ENCODE peak calls at places on chromosomes 3 and 15, in seven cellular contexts. V is PC-3, E is H9, L is OCI-LY7, J is fibroblast of lung, G is hepatocyte, A is mammary epithelial cell. Y is an unnamed sample.

GRCh38 chr3:108552267-108553159 is 36.7 kb downstream of the CIP2A start:
- DNase-seq in V (peak; percentile 76), E (no peak), L (peak; percentile 28), J (peak; percentile 29), G (peak; percentile 64), A (peak; percentile 21), Y (no peak)

GRCh38 chr3:136266468-136266867 is 16.3 kb downstream of the PCCB start:
- DNase-seq in V (peak; percentile 74), E (no peak), L (no peak), J (peak; percentile 61), G (no peak), A (peak; percentile 48), Y (no peak)

GRCh38 chr15:70763120-70763949 is at the start of gene UACA:
- DNase-seq in V (peak; percentile 98), E (peak; percentile 99), L (no peak), J (peak; percentile 96), G (peak; percentile 98), A (peak; percentile 98), Y (peak; percentile 83)

GRCh38 chr15:50166216-50166615 is 15.8 kb upstream of the SLC27A2 start:
- DNase-seq in V (no peak), E (no peak), L (no peak), J (peak; percentile 88), G (no peak), A (peak; percentile 83), Y (peak; percentile 58)

GRCh38 chr15:98943609-98944111 is 63.9 kb downstream of the PGPEP1L start:
- DNase-seq in V (no peak), E (no peak), L (no peak), J (peak; percentile 38), G (peak; percentile 29), A (no peak), Y (no peak)

GRCh38 chr3:194003128-194004057 is 132.6 kb upstream of the HES1 start:
- DNase-seq in V (peak; percentile 90), E (peak; percentile 64), L (peak; percentile 22), J (peak; percentile 97), G (peak; percentile 94), A (peak; percentile 94), Y (peak; percentile 26)

GRCh38 chr15:35746121-35746520 is 200.2 kb upstream of the DPH6 start:
- DNase-seq in V (peak; percentile 28), E (no peak), L (no peak), J (peak; percentile 81), G (no peak), A (peak; percentile 60), Y (no peak)

GRCh38 chr3:52939600-52939999 is 42.3 kb upstream of the STIMATE start:
- DNase-seq in V (no peak), E (no peak), L (no peak), J (no peak), G (no peak), A (no peak), Y (no peak)

GRCh38 chr15:59830873-59831272 is 141.8 kb upstream of the BNIP2 start:
- DNase-seq in V (no peak), E (no peak), L (no peak), J (peak; percentile 1), G (no peak), A (peak; percentile 48), Y (no peak)

GRCh38 chr3:187783098-187783497 is 37.8 kb upstream of the BCL6 start:
- DNase-seq in V (peak; percentile 95), E (no peak), L (no peak), J (peak; percentile 99), G (peak; percentile 57), A (peak; percentile 92), Y (no peak)

GRCh38 chr3:10666621-10667020 is 149.4 kb upstream of the SLC6A11 start:
- DNase-seq in V (no peak), E (no peak), L (peak; percentile 14), J (no peak), G (peak; percentile 35), A (no peak), Y (no peak)

GRCh38 chr3:158103131-158103955 is 2.9 kb downstream of the SHOX2 start:
- DNase-seq in V (no peak), E (peak; percentile 54), L (no peak), J (no peak), G (peak; percentile 51), A (no peak), Y (no peak)

GRCh38 chr15:37106490-37107001 is 6.2 kb upstream of the MEIS2 start:
- DNase-seq in V (no peak), E (peak; percentile 74), L (peak; percentile 62), J (peak; percentile 67), G (peak; percentile 76), A (no peak), Y (no peak)

GRCh38 chr15:64653757-64654156 is 121.6 kb downstream of the RBPMS2 start:
- DNase-seq in V (peak; percentile 16), E (no peak), L (peak; percentile 14), J (peak; percentile 11), G (no peak), A (no peak), Y (no peak)
- TF ChIP-seq CTCF in V (peak; percentile 30), E (peak; percentile 47), L (peak; percentile 71), J (no peak), G (peak; percentile 57), A (peak; percentile 34), Y (no peak)

GRCh38 chr3:138203938-138204337 is 16.8 kb downstream of the ARMC8 start:
- DNase-seq in V (no peak), E (no peak), L (no peak), J (no peak), G (no peak), A (no peak), Y (no peak)
- H3K79me2 ChIP-seq in V (peaks cover 93% of the 10 kb centered on the region), E (peaks cover 17% of the 10 kb centered on the region), L (peaks cover 97% of the 10 kb centered on the region), J (peaks cover 57% of the 10 kb centered on the region), G (peaks cover 100% of the 10 kb centered on the region), A (peaks cover 95% of the 10 kb centered on the region), Y (peaks cover 93% of the 10 kb centered on the region)

DNA sequence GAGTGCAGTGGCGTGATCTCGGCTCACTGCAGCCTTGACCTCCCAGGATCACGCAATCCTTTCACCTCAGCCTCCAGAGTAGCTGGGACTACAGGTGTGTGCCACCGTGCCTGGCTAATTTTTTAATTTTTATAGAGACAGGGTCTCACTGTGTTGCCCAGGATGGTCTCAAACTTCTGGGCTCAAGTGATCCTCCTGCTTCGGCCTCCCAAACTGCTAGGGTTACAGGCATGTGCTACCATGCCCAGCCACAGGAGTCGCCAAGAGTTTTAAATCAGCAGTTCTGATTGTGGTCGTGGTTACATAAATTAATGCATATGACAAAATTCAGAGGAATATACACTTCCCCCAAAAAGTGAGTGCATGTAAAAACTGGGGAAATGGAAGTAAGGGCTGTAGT is 33.0 kb downstream of the MEGF11 start:
- DNase-seq in V (no peak), E (no peak), L (no peak), J (no peak), G (no peak), A (no peak), Y (no peak)
- TF ChIP-seq CTCF in V (no peak), E (peak; percentile 34), L (peak; percentile 27), J (no peak), G (no peak), A (no peak), Y (no peak)

GRCh38 chr3:197289726-197290125 is 8.7 kb downstream of the DLG1 start:
- DNase-seq in V (peak; percentile 52), E (no peak), L (no peak), J (peak; percentile 53), G (no peak), A (peak; percentile 60), Y (no peak)
- H3K79me2 ChIP-seq in V (peaks cover 94% of the 10 kb centered on the region), E (peaks cover 3% of the 10 kb centered on the region), L (peaks cover 55% of the 10 kb centered on the region), J (peaks cover 23% of the 10 kb centered on the region), G (peaks cover 97% of the 10 kb centered on the region), A (peaks cover 92% of the 10 kb centered on the region), Y (peaks cover 96% of the 10 kb centered on the region)

DNA sequence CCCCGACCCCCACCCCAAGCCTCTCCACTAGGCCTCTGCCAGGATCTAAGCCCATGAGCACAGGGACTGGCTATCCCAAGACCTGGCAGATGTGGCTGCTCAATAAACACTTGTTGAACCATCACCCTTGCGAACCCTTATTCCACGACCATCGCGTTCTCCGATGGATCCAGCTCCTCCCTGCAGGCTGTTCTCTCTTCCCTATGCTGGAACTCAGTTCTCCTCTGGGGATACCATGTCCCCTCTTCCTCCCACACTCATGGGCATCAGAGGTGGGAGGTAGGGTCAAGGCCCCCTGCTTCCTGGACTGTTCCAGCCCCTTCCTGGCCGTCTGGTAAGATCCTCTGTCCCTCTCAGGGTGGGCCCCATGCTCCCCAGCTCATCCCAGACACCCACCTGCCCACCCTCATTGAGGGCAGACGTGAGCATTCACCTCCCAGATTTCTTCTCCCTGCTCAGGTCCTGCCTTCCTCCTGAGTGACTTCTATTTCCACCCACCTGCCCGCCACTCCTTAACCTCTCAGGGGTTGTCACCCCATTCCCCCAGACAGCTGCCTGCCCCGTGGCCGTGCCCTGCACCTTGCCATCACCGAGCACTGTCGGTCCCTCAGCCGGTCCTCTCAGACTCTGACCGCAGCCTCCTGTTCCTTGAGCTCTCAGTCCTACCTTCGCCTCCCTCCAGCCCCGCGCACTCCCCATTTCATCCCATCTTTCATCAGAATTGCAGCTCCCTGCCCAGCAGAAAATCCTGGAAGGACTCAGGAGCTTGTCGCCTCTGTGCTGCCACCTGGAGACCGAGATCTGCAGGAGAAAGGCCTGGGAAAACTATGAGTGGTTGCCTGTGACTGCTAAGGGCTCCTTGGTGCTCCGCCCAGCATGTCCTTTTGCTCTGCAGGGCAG is 42.0 kb downstream of the PML start:
- DNase-seq in V (peak; percentile 69), E (peak; percentile 88), L (peak; percentile 8), J (peak; percentile 50), G (peak; percentile 79), A (peak; percentile 20), Y (no peak)
- TF ChIP-seq CTCF in V (peak; percentile 67), E (peak; percentile 76), L (peak; percentile 58), J (peak; percentile 48), G (peak; percentile 61), A (peak; percentile 57), Y (peak; percentile 39)

GRCh38 chr3:78832785-78833204 is 935.0 kb downstream of the ROBO1 start:
- DNase-seq in V (no peak), E (no peak), L (no peak), J (no peak), G (peak; percentile 46), A (no peak), Y (no peak)
- H3K79me2 ChIP-seq in V (no peaks in the 10 kb centered on the region), E (no peaks in the 10 kb centered on the region), L (no peaks in the 10 kb centered on the region), J (no peaks in the 10 kb centered on the region), G (peaks cover 12% of the 10 kb centered on the region), A (no peaks in the 10 kb centered on the region), Y (no peaks in the 10 kb centered on the region)

DNA sequence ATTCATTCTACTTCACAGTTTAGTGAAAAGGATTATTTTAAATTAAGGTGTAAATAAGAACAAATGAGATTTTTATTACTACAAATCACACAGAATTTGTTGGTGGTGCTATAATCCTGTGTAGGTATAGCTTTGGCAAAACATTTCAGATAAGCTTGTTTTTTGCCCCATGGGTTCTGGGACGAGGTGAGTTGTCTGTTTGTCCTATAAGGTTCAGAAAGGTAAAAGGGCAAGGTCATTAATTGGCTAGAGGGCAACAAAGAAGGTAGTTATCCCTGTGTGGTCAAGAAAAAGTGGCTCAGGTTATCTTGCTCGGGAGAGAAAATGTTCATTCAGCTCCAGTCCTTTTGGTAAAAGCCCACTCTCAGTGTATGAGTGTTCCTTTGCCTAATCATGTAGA is 23.2 kb downstream of the AGTR1 start:
- DNase-seq in V (no peak), E (no peak), L (no peak), J (no peak), G (no peak), A (no peak), Y (no peak)
- TF ChIP-seq CTCF in V (no peak), E (no peak), L (no peak), J (no peak), G (no peak), A (no peak), Y (no peak)

GRCh38 chr3:32844322-32844654 is 26.5 kb downstream of the TRIM71 start:
- DNase-seq in V (no peak), E (peak; percentile 65), L (no peak), J (no peak), G (no peak), A (no peak), Y (no peak)
- H3K79me2 ChIP-seq in V (no peaks in the 10 kb centered on the region), E (peaks cover 83% of the 10 kb centered on the region), L (no peaks in the 10 kb centered on the region), J (no peaks in the 10 kb centered on the region), G (peaks cover 73% of the 10 kb centered on the region), A (no peaks in the 10 kb centered on the region), Y (no peaks in the 10 kb centered on the region)